ENCODE peak calls at places on chromosomes 12 and 14, in seven cellular contexts. R is D721Med; W is stimulated activated CD4-positive, alpha-beta T cell treated with anti-CD3 and anti-CD28 coated beads, Interleukin-1b, Interleukin-23, amount 100 ng/mL, for 24 hours; M is iPS-NIHi11; F is myocyte; A is WTC11; V is NCI-H524. S is an unnamed sample.
A peak's percentile ranks its signal among the peaks of the same experiment; 100 is the strongest.

GRCh38 chr12:3753549-3754284 is 808 bp upstream of the CRACR2A start:
- DNase-seq in V (peak; percentile 24), A (no peak), F (peak; percentile 52), W (no peak), R (no peak), M (no peak), S (peak; percentile 49)

GRCh38 chr12:128817115-128818015 is 6.4 kb downstream of the SLC15A4 start:
- DNase-seq in M (no peak), A (no peak), W (no peak), V (no peak), F (peak; percentile 87), R (no peak), S (no peak)

GRCh38 chr14:92684801-92685560 is 63.4 kb downstream of the LGMN start:
- DNase-seq in A (peak; percentile 76), R (no peak), M (peak; percentile 64), F (no peak), W (no peak), V (no peak), S (no peak)

GRCh38 chr14:95695913-95696312 is 9.7 kb downstream of the TCL1B start:
- DNase-seq in V (peak; percentile 37), A (no peak), F (no peak), R (no peak), W (no peak), M (no peak), S (no peak)

GRCh38 chr12:121796855-121797751 is 3.6 kb upstream of the RHOF start:
- DNase-seq in F (peak; percentile 96), V (peak; percentile 60), M (peak; percentile 72), A (peak; percentile 87), W (no peak), R (no peak), S (peak; percentile 96)

GRCh38 chr14:70257526-70257925 is 68.8 kb upstream of the SLC8A3 start:
- DNase-seq in A (peak; percentile 75), F (peak; percentile 31), V (peak; percentile 43), M (peak; percentile 28), R (no peak), W (no peak), S (no peak)

GRCh38 chr12:68334136-68334535 is 2.0 kb upstream of the MDM1 start:
- DNase-seq in V (peak; percentile 53), R (no peak), W (no peak), F (peak; percentile 60), M (no peak), A (no peak), S (peak; percentile 49)

GRCh38 chr12:125284945-125285344 is 219.7 kb downstream of the AACS start:
- DNase-seq in R (no peak), M (peak; percentile 42), V (peak; percentile 31), F (no peak), A (no peak), W (no peak), S (no peak)

GRCh38 chr14:61498811-61499210 is 177.4 kb downstream of the PRKCH start:
- DNase-seq in V (no peak), R (no peak), F (peak; percentile 24), A (no peak), W (no peak), M (no peak), S (no peak)

GRCh38 chr14:69711471-69712216 is 55.3 kb upstream of the SRSF5 start:
- DNase-seq in F (peak; percentile 77), V (peak; percentile 99), M (no peak), A (no peak), R (no peak), W (no peak), S (no peak)

GRCh38 chr12:122895757-122896636 is at the start of gene VPS37B:
- DNase-seq in A (peak; percentile 75), R (peak; percentile 72), V (peak; percentile 68), W (peak; percentile 61), F (peak; percentile 89), M (peak; percentile 93), S (peak; percentile 93)

GRCh38 chr14:35878272-35879140 is 52.4 kb downstream of the BRMS1L start:
- DNase-seq in W (no peak), F (peak; percentile 95), A (no peak), R (no peak), M (peak; percentile 10), V (no peak), S (no peak)

GRCh38 chr12:24605466-24605865 is 343.4 kb downstream of the BCAT1 start:
- DNase-seq in M (no peak), W (no peak), F (no peak), V (no peak), R (no peak), A (no peak), S (no peak)

GRCh38 chr14:96594961-96595360 is 92.8 kb downstream of the PAPOLA start:
- DNase-seq in A (no peak), W (no peak), F (no peak), M (no peak), R (no peak), V (no peak), S (no peak)

GRCh38 chr12:13504074-13504473 is 307.5 kb downstream of the EMP1 start:
- DNase-seq in F (no peak), V (no peak), R (no peak), W (no peak), M (no peak), A (no peak), S (no peak)

GRCh38 chr14:62706217-62706616 is 339.0 kb downstream of the KCNH5 start:
- DNase-seq in V (no peak), A (no peak), W (no peak), M (no peak), R (no peak), F (no peak), S (no peak)

GRCh38 chr12:13945236-13945635 is 36.2 kb downstream of the GRIN2B start:
- DNase-seq in F (no peak), A (no peak), M (no peak), W (no peak), R (no peak), V (no peak), S (no peak)

GRCh38 chr12:15574353-15574752 is 214.8 kb downstream of the EPS8 start:
- DNase-seq in W (no peak), V (no peak), A (no peak), F (no peak), M (no peak), R (no peak), S (no peak)

S was measured in ecto neural progenitor cell.